ENCODE peak calls at places on chromosomes 4 and X, in nine cellular contexts. One of them, this sample, is unnamed.

GRCh38 chr4:150264595-150265141 is 186.4 kb downstream of the DCLK2 start:
- DNase-seq in DMS53: no peak
- DNase-seq in amniotic epithelial cell: peak
- DNase-seq in NCI-H1092: no peak
- DNase-seq in GM03348: peak
- DNase-seq in LHCN-M2: peak
- DNase-seq in NCI-H460: no peak
- DNase-seq in EL: peak
- DNase-seq in non-pigmented ciliary epithelial cell: no peak
- DNase-seq in this sample: no peak

GRCh38 chr4:186725422-186726149 is 1.9 kb upstream of the FAT1 start:
- DNase-seq in DMS53: peak
- DNase-seq in amniotic epithelial cell: peak
- DNase-seq in NCI-H1092: peak
- DNase-seq in GM03348: peak
- DNase-seq in LHCN-M2: peak
- DNase-seq in NCI-H460: peak
- DNase-seq in EL: peak
- DNase-seq in non-pigmented ciliary epithelial cell: no peak
- DNase-seq in this sample: peak

GRCh38 chr4:165360041-165360782 is 18.6 kb upstream of the CPE start:
- DNase-seq in DMS53: no peak
- DNase-seq in amniotic epithelial cell: peak
- DNase-seq in NCI-H1092: no peak
- DNase-seq in GM03348: peak
- DNase-seq in LHCN-M2: peak
- DNase-seq in NCI-H460: no peak
- DNase-seq in EL: no peak
- DNase-seq in non-pigmented ciliary epithelial cell: no peak
- DNase-seq in this sample: no peak

GRCh38 chrX:38654302-38654701 is 93.0 kb downstream of the TSPAN7 start:
- DNase-seq in DMS53: peak
- DNase-seq in amniotic epithelial cell: peak
- DNase-seq in NCI-H1092: peak
- DNase-seq in GM03348: peak
- DNase-seq in LHCN-M2: peak
- DNase-seq in NCI-H460: peak
- DNase-seq in EL: peak
- DNase-seq in non-pigmented ciliary epithelial cell: peak
- DNase-seq in this sample: no peak

GRCh38 chr4:22237155-22237751 is 278.6 kb downstream of the ADGRA3 start:
- DNase-seq in DMS53: peak
- DNase-seq in amniotic epithelial cell: no peak
- DNase-seq in NCI-H1092: peak
- DNase-seq in GM03348: no peak
- DNase-seq in LHCN-M2: peak
- DNase-seq in NCI-H460: no peak
- DNase-seq in EL: peak
- DNase-seq in non-pigmented ciliary epithelial cell: no peak
- DNase-seq in this sample: no peak

GRCh38 chrX:574355-574754 is 56.2 kb upstream of the SHOX start:
- DNase-seq in DMS53: no peak
- DNase-seq in amniotic epithelial cell: no peak
- DNase-seq in NCI-H1092: no peak
- DNase-seq in GM03348: no peak
- DNase-seq in LHCN-M2: no peak
- DNase-seq in NCI-H460: no peak
- DNase-seq in EL: no peak
- DNase-seq in non-pigmented ciliary epithelial cell: no peak
- DNase-seq in this sample: no peak

GRCh38 chr4:40058854-40059253 is 2.2 kb downstream of the N4BP2 start:
- DNase-seq in DMS53: no peak
- DNase-seq in amniotic epithelial cell: no peak
- DNase-seq in NCI-H1092: no peak
- DNase-seq in GM03348: no peak
- DNase-seq in LHCN-M2: no peak
- DNase-seq in NCI-H460: no peak
- DNase-seq in EL: no peak
- DNase-seq in non-pigmented ciliary epithelial cell: no peak
- DNase-seq in this sample: no peak

GRCh38 chrX:150446995-150447394 is 83.9 kb downstream of the MAMLD1 start:
- DNase-seq in DMS53: no peak
- DNase-seq in amniotic epithelial cell: no peak
- DNase-seq in NCI-H1092: no peak
- DNase-seq in GM03348: no peak
- DNase-seq in LHCN-M2: no peak
- DNase-seq in NCI-H460: no peak
- DNase-seq in EL: no peak
- DNase-seq in non-pigmented ciliary epithelial cell: no peak
- DNase-seq in this sample: no peak

GRCh38 chr4:85398276-85398675 is 76.7 kb upstream of the ARHGAP24 start:
- DNase-seq in DMS53: no peak
- DNase-seq in amniotic epithelial cell: peak
- DNase-seq in NCI-H1092: no peak
- DNase-seq in GM03348: peak
- DNase-seq in LHCN-M2: peak
- DNase-seq in NCI-H460: no peak
- DNase-seq in EL: peak
- DNase-seq in non-pigmented ciliary epithelial cell: peak
- DNase-seq in this sample: no peak

GRCh38 chr4:75370582-75370981 is 143.6 kb downstream of the RCHY1 start:
- DNase-seq in DMS53: peak
- DNase-seq in amniotic epithelial cell: no peak
- DNase-seq in NCI-H1092: no peak
- DNase-seq in GM03348: no peak
- DNase-seq in LHCN-M2: peak
- DNase-seq in NCI-H460: no peak
- DNase-seq in EL: no peak
- DNase-seq in non-pigmented ciliary epithelial cell: no peak
- DNase-seq in this sample: no peak

GRCh38 chrX:1316527-1316926 is 20.1 kb upstream of the IL3RA start:
- DNase-seq in DMS53: no peak
- DNase-seq in amniotic epithelial cell: no peak
- DNase-seq in NCI-H1092: no peak
- DNase-seq in GM03348: no peak
- DNase-seq in LHCN-M2: no peak
- DNase-seq in NCI-H460: no peak
- DNase-seq in EL: no peak
- DNase-seq in non-pigmented ciliary epithelial cell: no peak
- DNase-seq in this sample: no peak

GRCh38 chrX:132956421-132957210 is 1.8 kb downstream of the HS6ST2 start:
- DNase-seq in DMS53: peak
- DNase-seq in amniotic epithelial cell: no peak
- DNase-seq in NCI-H1092: no peak
- DNase-seq in GM03348: peak
- DNase-seq in LHCN-M2: no peak
- DNase-seq in NCI-H460: no peak
- DNase-seq in EL: no peak
- DNase-seq in non-pigmented ciliary epithelial cell: no peak
- DNase-seq in this sample: no peak

GRCh38 chr4:8346838-8347605 is 77.5 kb downstream of the HTRA3 start:
- DNase-seq in DMS53: peak
- DNase-seq in amniotic epithelial cell: no peak
- DNase-seq in NCI-H1092: no peak
- DNase-seq in GM03348: no peak
- DNase-seq in LHCN-M2: no peak
- DNase-seq in NCI-H460: no peak
- DNase-seq in EL: no peak
- DNase-seq in non-pigmented ciliary epithelial cell: no peak
- DNase-seq in this sample: no peak

GRCh38 chrX:47169726-47170515 is 23.7 kb upstream of the UBA1 start:
- DNase-seq in DMS53: no peak
- DNase-seq in amniotic epithelial cell: peak
- DNase-seq in NCI-H1092: no peak
- DNase-seq in GM03348: peak
- DNase-seq in LHCN-M2: no peak
- DNase-seq in NCI-H460: no peak
- DNase-seq in EL: peak
- DNase-seq in non-pigmented ciliary epithelial cell: no peak
- DNase-seq in this sample: no peak

GRCh38 chr4:169956441-169956840 is 69.8 kb downstream of the MFAP3L start:
- DNase-seq in DMS53: no peak
- DNase-seq in amniotic epithelial cell: no peak
- DNase-seq in NCI-H1092: no peak
- DNase-seq in GM03348: no peak
- DNase-seq in LHCN-M2: no peak
- DNase-seq in NCI-H460: no peak
- DNase-seq in EL: peak
- DNase-seq in non-pigmented ciliary epithelial cell: no peak
- DNase-seq in this sample: no peak

GRCh38 chrX:34426334-34426733 is 230.8 kb downstream of the TMEM47 start:
- DNase-seq in DMS53: peak
- DNase-seq in amniotic epithelial cell: no peak
- DNase-seq in NCI-H1092: no peak
- DNase-seq in GM03348: no peak
- DNase-seq in LHCN-M2: peak
- DNase-seq in NCI-H460: peak
- DNase-seq in EL: no peak
- DNase-seq in non-pigmented ciliary epithelial cell: no peak
- DNase-seq in this sample: no peak

GRCh38 chr4:154329268-154329858 is 162.2 kb downstream of the DCHS2 start:
- DNase-seq in DMS53: peak
- DNase-seq in amniotic epithelial cell: peak
- DNase-seq in NCI-H1092: no peak
- DNase-seq in GM03348: peak
- DNase-seq in LHCN-M2: no peak
- DNase-seq in NCI-H460: peak
- DNase-seq in EL: peak
- DNase-seq in non-pigmented ciliary epithelial cell: no peak
- DNase-seq in this sample: no peak

GRCh38 chr4:183012862-183013855 is 85.9 kb upstream of the WWC2 start:
- DNase-seq in DMS53: peak
- DNase-seq in amniotic epithelial cell: no peak
- DNase-seq in NCI-H1092: no peak
- DNase-seq in GM03348: no peak
- DNase-seq in LHCN-M2: no peak
- DNase-seq in NCI-H460: no peak
- DNase-seq in EL: peak
- DNase-seq in non-pigmented ciliary epithelial cell: no peak
- DNase-seq in this sample: no peak

GRCh38 chr4:54784188-54784671 is 126.5 kb downstream of the KIT start:
- DNase-seq in DMS53: peak
- DNase-seq in amniotic epithelial cell: no peak
- DNase-seq in NCI-H1092: no peak
- DNase-seq in GM03348: peak
- DNase-seq in LHCN-M2: peak
- DNase-seq in NCI-H460: no peak
- DNase-seq in EL: peak
- DNase-seq in non-pigmented ciliary epithelial cell: peak
- DNase-seq in this sample: no peak

GRCh38 chr4:180940680-180941079 is 1302.5 kb upstream of the TENM3 start:
- DNase-seq in DMS53: no peak
- DNase-seq in amniotic epithelial cell: no peak
- DNase-seq in NCI-H1092: no peak
- DNase-seq in GM03348: no peak
- DNase-seq in LHCN-M2: no peak
- DNase-seq in NCI-H460: no peak
- DNase-seq in EL: no peak
- DNase-seq in non-pigmented ciliary epithelial cell: no peak
- DNase-seq in this sample: no peak